ENCODE peak calls at places on chromosomes 2 and 18, in nine cellular contexts. One of them, this sample, is unnamed.

GRCh38 chr2:120899799-120900198 is 164.1 kb downstream of the GLI2 start:
- DNase-seq in Panc1: no peak
- DNase-seq in aorta: peak
- DNase-seq in heart right ventricle: no peak
- DNase-seq in transverse colon: no peak
- DNase-seq in heart left ventricle: no peak
- DNase-seq in neural progenitor cell: peak
- DNase-seq in A549: no peak
- DNase-seq in HCT116: no peak
- DNase-seq in this sample: no peak

GRCh38 chr2:234699456-234699855 is 202.6 kb upstream of the ARL4C start:
- DNase-seq in heart right ventricle: no peak
- DNase-seq in transverse colon: no peak
- DNase-seq in HCT116: no peak
- DNase-seq in neural progenitor cell: no peak
- DNase-seq in aorta: no peak
- DNase-seq in Panc1: no peak
- DNase-seq in heart left ventricle: no peak
- DNase-seq in A549: no peak
- DNase-seq in this sample: no peak

GRCh38 chr2:144096531-144096930 is 423.4 kb downstream of the ZEB2 start:
- DNase-seq in neural progenitor cell: no peak
- DNase-seq in HCT116: no peak
- DNase-seq in A549: no peak
- DNase-seq in Panc1: no peak
- DNase-seq in heart right ventricle: no peak
- DNase-seq in aorta: no peak
- DNase-seq in heart left ventricle: no peak
- DNase-seq in transverse colon: no peak
- DNase-seq in this sample: no peak

GRCh38 chr18:58158008-58158407 is 114.0 kb downstream of the NEDD4L start:
- DNase-seq in Panc1: no peak
- DNase-seq in heart left ventricle: no peak
- DNase-seq in A549: no peak
- DNase-seq in transverse colon: no peak
- DNase-seq in aorta: no peak
- DNase-seq in heart right ventricle: no peak
- DNase-seq in neural progenitor cell: no peak
- DNase-seq in HCT116: no peak
- DNase-seq in this sample: no peak

GRCh38 chr2:137693521-137693920 is 270.8 kb upstream of the HNMT start:
- DNase-seq in A549: no peak
- DNase-seq in transverse colon: no peak
- DNase-seq in heart right ventricle: no peak
- DNase-seq in neural progenitor cell: no peak
- DNase-seq in aorta: no peak
- DNase-seq in Panc1: no peak
- DNase-seq in heart left ventricle: no peak
- DNase-seq in HCT116: no peak
- DNase-seq in this sample: no peak

GRCh38 chr18:25453556-25454269 is 101.7 kb upstream of the ZNF521 start:
- DNase-seq in neural progenitor cell: no peak
- DNase-seq in aorta: no peak
- DNase-seq in heart right ventricle: no peak
- DNase-seq in A549: no peak
- DNase-seq in heart left ventricle: no peak
- DNase-seq in Panc1: no peak
- DNase-seq in transverse colon: no peak
- DNase-seq in HCT116: no peak
- DNase-seq in this sample: no peak

GRCh38 chr2:157898591-157898996 is 22.5 kb upstream of the ACVR1 start:
- DNase-seq in Panc1: peak
- DNase-seq in heart right ventricle: no peak
- DNase-seq in neural progenitor cell: no peak
- DNase-seq in A549: no peak
- DNase-seq in aorta: no peak
- DNase-seq in transverse colon: no peak
- DNase-seq in HCT116: peak
- DNase-seq in heart left ventricle: peak
- DNase-seq in this sample: no peak

GRCh38 chr2:213251618-213252017 is 32.6 kb upstream of the SPAG16 start:
- DNase-seq in HCT116: peak
- DNase-seq in heart left ventricle: no peak
- DNase-seq in Panc1: no peak
- DNase-seq in neural progenitor cell: peak
- DNase-seq in heart right ventricle: no peak
- DNase-seq in aorta: no peak
- DNase-seq in transverse colon: no peak
- DNase-seq in A549: peak
- DNase-seq in this sample: no peak

GRCh38 chr2:27250652-27251379 is 12.0 kb downstream of the SLC30A3 start:
- DNase-seq in heart left ventricle: no peak
- DNase-seq in Panc1: no peak
- DNase-seq in HCT116: no peak
- DNase-seq in aorta: peak
- DNase-seq in heart right ventricle: no peak
- DNase-seq in neural progenitor cell: no peak
- DNase-seq in A549: no peak
- DNase-seq in transverse colon: no peak
- DNase-seq in this sample: no peak

GRCh38 chr2:63049291-63050185 is 1.1 kb upstream of the OTX1 start:
- DNase-seq in HCT116: no peak
- DNase-seq in transverse colon: no peak
- DNase-seq in heart right ventricle: no peak
- DNase-seq in heart left ventricle: no peak
- DNase-seq in Panc1: no peak
- DNase-seq in neural progenitor cell: peak
- DNase-seq in aorta: no peak
- DNase-seq in A549: no peak
- DNase-seq in this sample: no peak

GRCh38 chr2:160043265-160043664 is 19.1 kb downstream of the PLA2R1 start:
- DNase-seq in Panc1: no peak
- DNase-seq in A549: no peak
- DNase-seq in HCT116: no peak
- DNase-seq in heart left ventricle: no peak
- DNase-seq in aorta: no peak
- DNase-seq in neural progenitor cell: no peak
- DNase-seq in transverse colon: no peak
- DNase-seq in heart right ventricle: no peak
- DNase-seq in this sample: no peak

GRCh38 chr2:161004379-161004778 is 155.8 kb upstream of the TANK start:
- DNase-seq in A549: peak
- DNase-seq in neural progenitor cell: no peak
- DNase-seq in heart right ventricle: no peak
- DNase-seq in HCT116: peak
- DNase-seq in transverse colon: no peak
- DNase-seq in aorta: no peak
- DNase-seq in Panc1: no peak
- DNase-seq in heart left ventricle: no peak
- DNase-seq in this sample: no peak

GRCh38 chr2:39571197-39571731 is 94.5 kb upstream of the TMEM178A start:
- DNase-seq in aorta: no peak
- DNase-seq in A549: no peak
- DNase-seq in HCT116: no peak
- DNase-seq in heart right ventricle: no peak
- DNase-seq in heart left ventricle: no peak
- DNase-seq in neural progenitor cell: no peak
- DNase-seq in transverse colon: no peak
- DNase-seq in Panc1: no peak
- DNase-seq in this sample: no peak

GRCh38 chr2:134284119-134284670 is 30.3 kb downstream of the MGAT5 start:
- DNase-seq in transverse colon: no peak
- DNase-seq in neural progenitor cell: no peak
- DNase-seq in heart right ventricle: no peak
- DNase-seq in A549: no peak
- DNase-seq in heart left ventricle: no peak
- DNase-seq in Panc1: no peak
- DNase-seq in aorta: no peak
- DNase-seq in HCT116: no peak
- DNase-seq in this sample: no peak

GRCh38 chr2:224884188-224884587 is 158.1 kb downstream of the DOCK10 start:
- DNase-seq in A549: no peak
- DNase-seq in neural progenitor cell: no peak
- DNase-seq in HCT116: no peak
- DNase-seq in aorta: no peak
- DNase-seq in heart left ventricle: no peak
- DNase-seq in heart right ventricle: no peak
- DNase-seq in Panc1: no peak
- DNase-seq in transverse colon: no peak
- DNase-seq in this sample: no peak
- H3K27ac ChIP-seq in A549: peak
- H3K27ac ChIP-seq in neural progenitor cell: no peak
- H3K27ac ChIP-seq in HCT116: no peak
- H3K27ac ChIP-seq in aorta: peak
- H3K27ac ChIP-seq in heart left ventricle: no peak
- H3K27ac ChIP-seq in heart right ventricle: no peak
- H3K27ac ChIP-seq in Panc1: no peak
- H3K27ac ChIP-seq in transverse colon: no peak
- H3K27ac ChIP-seq in this sample: no peak

DNA sequence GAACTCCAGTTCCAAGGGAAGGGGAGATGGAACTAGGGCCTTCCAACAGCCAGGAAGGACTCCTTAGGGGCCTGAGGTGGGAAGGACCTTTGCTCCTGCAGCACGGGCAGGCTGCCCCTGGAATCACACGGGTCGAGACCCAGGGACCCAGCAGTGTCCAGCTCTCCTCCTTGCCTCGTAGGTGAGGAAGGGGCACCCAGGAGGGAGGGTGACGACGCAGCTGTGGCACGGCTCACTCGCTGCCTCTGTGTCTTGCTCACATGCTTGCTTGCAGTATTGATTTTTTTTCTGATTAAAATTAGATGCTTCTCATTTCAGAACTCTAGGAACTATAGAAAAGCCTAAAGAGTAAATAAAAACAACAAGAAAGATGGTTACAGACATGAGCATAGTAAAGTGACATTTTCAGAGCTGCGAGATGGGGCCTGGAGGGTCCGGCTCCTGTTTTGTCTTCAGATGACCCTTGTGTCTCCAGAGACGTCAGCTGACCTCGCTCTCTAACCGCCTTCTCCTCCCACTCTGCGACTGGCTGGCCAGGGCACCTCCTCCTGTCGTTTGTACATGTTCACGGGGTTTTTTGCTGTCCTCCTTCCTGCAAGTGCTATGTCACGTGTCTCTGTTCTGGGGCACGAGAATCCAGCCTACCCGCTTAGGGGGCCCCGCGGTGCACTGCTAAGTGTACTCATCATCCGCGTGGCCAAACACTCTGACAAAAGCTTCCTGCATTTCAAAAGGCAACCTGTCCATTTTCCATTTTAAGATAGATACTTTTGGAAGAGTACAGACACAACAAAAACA is 65.7 kb upstream of the ZNF236 start:
- DNase-seq in HCT116: no peak
- DNase-seq in neural progenitor cell: no peak
- DNase-seq in heart right ventricle: no peak
- DNase-seq in Panc1: no peak
- DNase-seq in aorta: no peak
- DNase-seq in heart left ventricle: no peak
- DNase-seq in A549: no peak
- DNase-seq in transverse colon: peak
- DNase-seq in this sample: no peak
- H3K4me3 ChIP-seq in HCT116: no peak
- H3K4me3 ChIP-seq in neural progenitor cell: no peak
- H3K4me3 ChIP-seq in heart right ventricle: no peak
- H3K4me3 ChIP-seq in Panc1: no peak
- H3K4me3 ChIP-seq in aorta: no peak
- H3K4me3 ChIP-seq in heart left ventricle: no peak
- H3K4me3 ChIP-seq in A549: no peak
- H3K4me3 ChIP-seq in transverse colon: no peak
- H3K4me3 ChIP-seq in this sample: no peak

GRCh38 chr2:218721934-218722333 is 11.3 kb downstream of the TTLL4 start:
- DNase-seq in A549: no peak
- DNase-seq in heart right ventricle: no peak
- DNase-seq in HCT116: no peak
- DNase-seq in neural progenitor cell: no peak
- DNase-seq in aorta: no peak
- DNase-seq in transverse colon: no peak
- DNase-seq in Panc1: no peak
- DNase-seq in heart left ventricle: no peak
- DNase-seq in this sample: no peak

GRCh38 chr2:218727502-218728165 is 17.0 kb downstream of the TTLL4 start:
- DNase-seq in neural progenitor cell: no peak
- DNase-seq in heart right ventricle: no peak
- DNase-seq in A549: no peak
- DNase-seq in Panc1: no peak
- DNase-seq in transverse colon: no peak
- DNase-seq in HCT116: no peak
- DNase-seq in aorta: no peak
- DNase-seq in heart left ventricle: no peak
- DNase-seq in this sample: no peak

GRCh38 chr2:218722419-218722818 is 11.8 kb downstream of the TTLL4 start:
- DNase-seq in HCT116: no peak
- DNase-seq in aorta: no peak
- DNase-seq in heart left ventricle: no peak
- DNase-seq in transverse colon: no peak
- DNase-seq in A549: no peak
- DNase-seq in Panc1: no peak
- DNase-seq in neural progenitor cell: no peak
- DNase-seq in heart right ventricle: no peak
- DNase-seq in this sample: no peak

GRCh38 chr2:218722876-218723477 is 12.3 kb downstream of the TTLL4 start:
- DNase-seq in HCT116: no peak
- DNase-seq in transverse colon: no peak
- DNase-seq in aorta: no peak
- DNase-seq in heart left ventricle: no peak
- DNase-seq in Panc1: no peak
- DNase-seq in A549: no peak
- DNase-seq in heart right ventricle: no peak
- DNase-seq in neural progenitor cell: no peak
- DNase-seq in this sample: no peak

DNA sequence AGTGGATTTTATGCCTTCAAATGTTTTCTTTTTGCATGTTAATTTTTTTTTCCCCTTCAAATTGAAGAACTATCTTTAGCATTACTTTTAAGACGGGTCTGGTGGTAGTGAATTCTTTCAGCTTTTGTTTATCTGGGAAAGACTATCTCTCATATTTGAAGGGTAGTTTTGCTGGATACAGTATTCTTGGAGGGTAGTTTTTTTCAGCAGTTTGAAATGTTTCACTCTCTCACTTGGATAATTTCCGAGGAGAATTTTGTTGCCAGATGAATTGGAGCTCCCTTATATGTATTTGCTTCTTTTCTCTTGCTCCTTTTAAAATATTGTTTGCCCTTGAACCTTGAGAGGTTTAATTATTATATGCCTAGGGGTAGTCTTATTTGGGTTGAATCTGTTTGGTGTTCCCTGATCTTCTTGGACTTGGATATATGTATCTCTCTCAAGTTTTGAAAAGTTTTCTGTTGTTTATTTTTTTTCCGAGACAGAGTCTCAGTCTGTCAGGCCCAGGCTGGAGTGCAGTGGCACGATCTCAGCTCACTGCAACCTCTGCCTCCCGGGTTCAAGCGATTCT is 15.5 kb downstream of the TTLL4 start:
- DNase-seq in aorta: no peak
- DNase-seq in HCT116: no peak
- DNase-seq in neural progenitor cell: no peak
- DNase-seq in Panc1: no peak
- DNase-seq in transverse colon: no peak
- DNase-seq in heart left ventricle: no peak
- DNase-seq in A549: no peak
- DNase-seq in heart right ventricle: no peak
- DNase-seq in this sample: no peak
- H3K27ac ChIP-seq in aorta: no peak
- H3K27ac ChIP-seq in HCT116: no peak
- H3K27ac ChIP-seq in neural progenitor cell: no peak
- H3K27ac ChIP-seq in Panc1: no peak
- H3K27ac ChIP-seq in transverse colon: no peak
- H3K27ac ChIP-seq in heart left ventricle: no peak
- H3K27ac ChIP-seq in A549: no peak
- H3K27ac ChIP-seq in heart right ventricle: no peak
- H3K27ac ChIP-seq in this sample: no peak

GRCh38 chr2:207473203-207473865 is 56.4 kb upstream of the CREB1 start:
- DNase-seq in Panc1: no peak
- DNase-seq in transverse colon: no peak
- DNase-seq in HCT116: peak
- DNase-seq in heart right ventricle: peak
- DNase-seq in A549: no peak
- DNase-seq in heart left ventricle: peak
- DNase-seq in neural progenitor cell: peak
- DNase-seq in aorta: no peak
- DNase-seq in this sample: no peak
- H3K4me3 ChIP-seq in Panc1: no peak
- H3K4me3 ChIP-seq in transverse colon: no peak
- H3K4me3 ChIP-seq in HCT116: no peak
- H3K4me3 ChIP-seq in heart right ventricle: no peak
- H3K4me3 ChIP-seq in A549: peak
- H3K4me3 ChIP-seq in heart left ventricle: peak
- H3K4me3 ChIP-seq in neural progenitor cell: no peak
- H3K4me3 ChIP-seq in aorta: no peak
- H3K4me3 ChIP-seq in this sample: peak

This sample was measured in coronary artery.